ENCODE peak calls at places on chromosomes 4 and X, in five cellular contexts. W is CD8-positive, alpha-beta memory T cell; H is upper lobe of left lung; A is iPS DF 6.9; X is mammary epithelial cell. J is an unnamed sample.

GRCh38 chr4:185634066-185634652 is 98.9 kb upstream of the PDLIM3 start:
- DNase-seq in W (no peak), H (no peak), A (peak; percentile 37), X (no peak), J (peak; percentile 37)

GRCh38 chrX:113551919-113552318 is 711.3 kb upstream of the AMOT start:
- DNase-seq in W (no peak), H (no peak), A (no peak), X (no peak), J (no peak)

GRCh38 chr4:34412233-34412632 is 1832.1 kb downstream of the ARAP2 start:
- DNase-seq in W (no peak), H (no peak), A (no peak), X (no peak), J (no peak)

GRCh38 chr4:80931645-80932215 is 98.8 kb upstream of the BMP3 start:
- DNase-seq in W (no peak), H (no peak), A (no peak), X (no peak), J (no peak)

GRCh38 chr4:154741131-154741530 is 2.7 kb upstream of the LRAT start:
- DNase-seq in W (no peak), H (no peak), A (no peak), X (no peak), J (no peak)

GRCh38 chr4:186699298-186699697 is 24.4 kb downstream of the FAT1 start:
- DNase-seq in W (no peak), H (no peak), A (no peak), X (peak; percentile 71), J (peak; percentile 98)

GRCh38 chrX:150766351-150767044 is 73.3 kb downstream of the MTMR1 start:
- DNase-seq in W (no peak), H (no peak), A (no peak), X (no peak), J (no peak)

GRCh38 chr4:81214518-81215218 is 354 bp downstream of the PRKG2 start:
- DNase-seq in W (no peak), H (peak; percentile 87), A (no peak), X (peak; percentile 41), J (peak; percentile 57)

GRCh38 chrX:14354541-14354940 is 174.8 kb upstream of the GLRA2 start:
- DNase-seq in W (no peak), H (no peak), A (no peak), X (no peak), J (no peak)

GRCh38 chrX:145817299-145817665 is 347 bp upstream of the SLITRK2 start:
- DNase-seq in W (no peak), H (peak; percentile 10), A (no peak), X (no peak), J (no peak)

GRCh38 chr4:72797486-72797885 is 228.5 kb upstream of the ADAMTS3 start:
- DNase-seq in W (no peak), H (no peak), A (no peak), X (no peak), J (no peak)

GRCh38 chr4:77911842-77912450 is 49.3 kb downstream of the MRPL1 start:
- DNase-seq in W (no peak), H (no peak), A (no peak), X (no peak), J (no peak)

GRCh38 chr4:81389720-81390119 is 82.0 kb downstream of the RASGEF1B start:
- DNase-seq in W (no peak), H (no peak), A (no peak), X (no peak), J (no peak)

GRCh38 chrX:104697264-104697663 is 131.3 kb downstream of the IL1RAPL2 start:
- DNase-seq in W (no peak), H (no peak), A (no peak), X (no peak), J (no peak)

GRCh38 chrX:27336466-27337091 is 126.6 kb downstream of the PPP4R3C start:
- DNase-seq in W (no peak), H (no peak), A (peak; percentile 16), X (peak; percentile 16), J (peak; percentile 0)

GRCh38 chr4:137635108-137635507 is 102.8 kb upstream of the PCDH18 start:
- DNase-seq in W (no peak), H (no peak), A (no peak), X (peak; percentile 4), J (no peak)

GRCh38 chr4:137635596-137635995 is 103.3 kb upstream of the PCDH18 start:
- DNase-seq in W (no peak), H (no peak), A (no peak), X (no peak), J (no peak)

GRCh38 chr4:137631605-137632004 is 99.3 kb upstream of the PCDH18 start:
- DNase-seq in W (no peak), H (no peak), A (no peak), X (no peak), J (no peak)

GRCh38 chr4:137630252-137630651 is 98.0 kb upstream of the PCDH18 start:
- DNase-seq in W (no peak), H (no peak), A (no peak), X (no peak), J (no peak)

GRCh38 chr4:137632842-137633241 is 100.5 kb upstream of the PCDH18 start:
- DNase-seq in W (no peak), H (no peak), A (no peak), X (no peak), J (no peak)
- H3K27ac ChIP-seq in W (no peak overlapping the region), H (no peak overlapping the region), A (no peak overlapping the region), X (no peak overlapping the region), J (no peak overlapping the region)

DNA sequence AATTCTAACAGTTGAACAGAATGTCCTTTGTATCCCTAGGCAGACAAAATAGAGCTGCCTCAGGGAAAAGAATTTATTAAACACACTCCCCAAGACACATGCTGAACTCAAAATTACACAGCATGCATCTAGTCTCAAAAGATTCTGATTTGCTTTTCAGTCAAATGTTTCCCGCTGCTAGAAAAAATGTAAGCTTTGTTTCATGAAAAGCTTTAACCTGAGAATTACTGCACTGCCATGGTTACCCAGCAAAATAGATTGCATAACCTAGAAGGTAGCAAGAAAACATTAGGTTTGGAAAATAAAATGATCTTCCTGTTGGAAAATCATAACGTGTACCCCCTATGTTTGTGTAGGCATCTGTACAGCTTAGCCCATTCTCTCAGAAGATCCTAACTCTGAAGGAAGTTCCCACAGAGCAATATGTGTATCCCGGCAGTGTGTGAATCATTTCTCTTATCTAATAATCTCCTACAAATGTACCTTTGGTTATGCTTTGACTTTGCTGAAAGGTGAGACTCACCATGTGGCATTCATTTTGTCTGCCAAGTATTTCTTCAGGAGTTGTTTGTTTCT is 646.9 kb downstream of the STPG2 start:
- DNase-seq in W (no peak), H (no peak), A (no peak), X (peak; percentile 87), J (no peak)
- H3K4me1 ChIP-seq in W (no peaks in the 10 kb centered on the region), H (no peaks in the 10 kb centered on the region), A (peaks cover 3% of the 10 kb centered on the region), X (peaks cover 44% of the 10 kb centered on the region), J (no peaks in the 10 kb centered on the region)

DNA sequence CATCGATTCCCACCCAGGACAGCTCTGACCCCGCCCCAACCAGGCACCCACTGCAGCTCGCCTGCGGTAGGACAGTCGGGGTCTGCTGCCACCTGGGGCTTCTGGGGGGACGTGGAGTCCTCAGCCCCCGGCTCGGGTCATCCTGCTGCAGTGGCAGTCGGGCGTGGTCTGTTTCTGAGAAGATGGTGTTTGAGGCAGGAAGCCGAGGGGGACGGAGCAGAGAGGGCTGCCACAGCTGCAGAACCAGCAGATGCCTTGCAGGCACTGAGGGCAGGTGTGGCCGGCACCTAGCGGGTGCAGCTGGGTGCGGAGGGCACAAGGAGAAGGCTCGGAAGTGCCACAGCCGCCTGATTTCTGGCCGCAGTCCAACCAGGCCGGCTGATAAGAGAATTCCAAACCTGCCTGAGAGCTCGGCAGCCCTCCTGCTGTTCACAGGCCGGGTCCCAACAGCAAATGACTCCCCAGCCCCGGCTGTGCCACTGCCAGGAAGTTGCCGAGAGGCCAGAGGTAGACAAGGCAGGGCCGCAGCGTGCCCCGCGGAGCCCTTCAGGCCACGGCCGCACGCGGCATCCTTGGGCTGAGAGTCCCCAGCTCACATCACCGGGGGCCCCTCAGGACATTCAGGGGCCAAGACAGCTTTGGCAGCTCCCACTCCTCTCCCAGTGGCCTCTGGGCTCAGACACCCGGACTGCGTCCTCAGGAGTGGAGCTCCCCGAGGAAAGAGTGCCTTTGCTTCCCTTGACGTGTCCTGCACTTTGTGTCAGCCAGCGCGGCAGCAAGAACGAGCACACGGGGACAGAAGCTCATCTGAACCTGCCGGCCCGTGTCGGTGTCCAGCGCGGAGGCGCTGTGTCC is 9.4 kb upstream of the CPLX1 start:
- DNase-seq in W (no peak), H (peak; percentile 76), A (no peak), X (no peak), J (peak; percentile 68)
- H3K9me3 ChIP-seq in W (peaks cover 8% of the 10 kb centered on the region), H (peaks cover 25% of the 10 kb centered on the region), A (no peaks in the 10 kb centered on the region), X (peaks cover 12% of the 10 kb centered on the region), J (peaks cover 3% of the 10 kb centered on the region)

GRCh38 chr4:56531823-56532222 is 26.2 kb downstream of the ARL9 start:
- DNase-seq in W (no peak), H (no peak), A (no peak), X (no peak), J (peak; percentile 18)

GRCh38 chr4:56531149-56531770 is 25.7 kb downstream of the ARL9 start:
- DNase-seq in W (no peak), H (no peak), A (no peak), X (no peak), J (no peak)

GRCh38 chr4:56532239-56532638 is 26.6 kb downstream of the ARL9 start:
- DNase-seq in W (no peak), H (no peak), A (no peak), X (no peak), J (no peak)

GRCh38 chr4:56535915-56536314 is 30.3 kb downstream of the ARL9 start:
- DNase-seq in W (no peak), H (no peak), A (no peak), X (no peak), J (no peak)

GRCh38 chr4:56530269-56531148 is 24.9 kb downstream of the ARL9 start:
- DNase-seq in W (peak; percentile 63), H (peak; percentile 94), A (peak; percentile 43), X (peak; percentile 55), J (peak; percentile 80)
- H3K27ac ChIP-seq in W (peak overlapping the region; percentile 11), H (no peak overlapping the region), A (no peak overlapping the region), X (no peak overlapping the region), J (no peak overlapping the region)

DNA sequence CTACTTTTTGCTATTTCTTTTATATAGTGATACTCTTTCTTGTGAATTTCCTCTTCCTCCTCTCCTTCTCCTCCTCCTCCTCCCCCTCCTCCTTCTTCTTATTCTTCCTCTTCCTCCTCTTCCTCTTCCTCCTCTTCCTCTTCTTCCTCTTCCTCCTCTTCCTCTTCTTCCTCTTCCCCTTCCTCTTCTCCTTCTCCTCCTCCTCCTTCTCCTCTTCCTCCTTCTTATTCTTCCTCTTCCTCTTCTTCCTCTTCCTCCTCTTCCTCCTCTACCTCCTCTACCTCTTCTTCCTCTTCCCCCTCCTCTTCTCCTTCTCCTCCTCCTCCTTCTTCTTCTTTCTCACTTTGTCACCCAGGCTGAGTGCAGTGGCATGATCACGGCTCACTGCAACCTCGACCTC is 36.3 kb upstream of the RBMX start:
- DNase-seq in W (no peak), H (no peak), A (no peak), X (no peak), J (no peak)
- H3K4me1 ChIP-seq in W (no peaks in the 10 kb centered on the region), H (no peaks in the 10 kb centered on the region), A (no peaks in the 10 kb centered on the region), X (no peaks in the 10 kb centered on the region), J (no peaks in the 10 kb centered on the region)

GRCh38 chrX:2600564-2600963 is 90.5 kb upstream of the CD99 start:
- DNase-seq in W (no peak), H (no peak), A (no peak), X (no peak), J (no peak)
- H3K9me3 ChIP-seq in W (no peaks in the 10 kb centered on the region), H (no peaks in the 10 kb centered on the region), A (no peaks in the 10 kb centered on the region), X (no peaks in the 10 kb centered on the region), J (no peaks in the 10 kb centered on the region)